ENCODE peak calls at places on chromosomes 1 and 21, in eight cellular contexts. K is heart left ventricle, T is GM12878, C is body of pancreas, D is gastrocnemius medialis, V is HCT116, L is upper lobe of left lung, J is HepG2. E is an unnamed sample. For H3K36me3, the result is how much of the 10 kb centered on the place peaks cover.

GRCh38 chr1:245876586-245876985 is 630.5 kb downstream of the SMYD3 start:
- ATAC-seq in K (no peak), T (no peak), C (no peak), D (no peak), V (no peak), L (no peak), J (no peak), E (no peak)

GRCh38 chr1:158011714-158012113 is 18.3 kb downstream of the KIRREL1 start:
- ATAC-seq in K (peak), T (no peak), C (no peak), D (no peak), V (no peak), L (no peak), J (no peak), E (no peak)

GRCh38 chr1:107499139-107499744 is 358.4 kb downstream of the NTNG1 start:
- ATAC-seq in K (no peak), T (peak), C (no peak), D (no peak), V (no peak), L (no peak), J (no peak), E (no peak)

GRCh38 chr1:3312894-3313578 is 141.4 kb upstream of the ARHGEF16 start:
- ATAC-seq in K (peak), T (no peak), C (peak), D (peak), V (peak), L (peak), J (peak), E (peak)

GRCh38 chr1:24575905-24576587 is 20.2 kb downstream of the NCMAP start:
- ATAC-seq in K (no peak), T (no peak), C (peak), D (no peak), V (no peak), L (no peak), J (peak), E (no peak)

GRCh38 chr1:231075020-231075419 is 35.0 kb upstream of the FAM89A start:
- ATAC-seq in K (no peak), T (no peak), C (peak), D (no peak), V (no peak), L (no peak), J (no peak), E (no peak)

GRCh38 chr1:10965621-10966226 is 46.7 kb upstream of the TARDBP start:
- ATAC-seq in K (peak), T (peak), C (no peak), D (no peak), V (no peak), L (peak), J (no peak), E (no peak)

GRCh38 chr1:186925881-186926676 is 97.3 kb downstream of the PLA2G4A start:
- ATAC-seq in K (peak), T (no peak), C (no peak), D (no peak), V (no peak), L (peak), J (no peak), E (peak)

GRCh38 chr21:28776251-28776650 is 216.4 kb downstream of the LTN1 start:
- ATAC-seq in K (no peak), T (no peak), C (no peak), D (no peak), V (no peak), L (no peak), J (no peak), E (no peak)

GRCh38 chr21:28872218-28872617 is 120.5 kb downstream of the LTN1 start:
- ATAC-seq in K (no peak), T (no peak), C (no peak), D (no peak), V (no peak), L (no peak), J (no peak), E (no peak)

GRCh38 chr1:25477448-25478034 is 46.8 kb downstream of the MACO1 start:
- ATAC-seq in K (no peak), T (peak), C (no peak), D (no peak), V (no peak), L (no peak), J (no peak), E (no peak)

GRCh38 chr1:31505884-31506497 is 70.3 kb upstream of the TINAGL1 start:
- ATAC-seq in K (no peak), T (peak), C (no peak), D (no peak), V (no peak), L (no peak), J (no peak), E (no peak)

GRCh38 chr1:59892836-59893811 is 33.4 kb downstream of the CYP2J2 start:
- ATAC-seq in K (no peak), T (no peak), C (peak), D (no peak), V (no peak), L (peak), J (no peak), E (no peak)

GRCh38 chr1:24641646-24642151 is 1.4 kb upstream of the SRRM1 start:
- ATAC-seq in K (no peak), T (no peak), C (no peak), D (no peak), V (no peak), L (no peak), J (no peak), E (no peak)

GRCh38 chr21:36820176-36821031 is 121.5 kb downstream of the SIM2 start:
- ATAC-seq in K (no peak), T (no peak), C (no peak), D (no peak), V (no peak), L (no peak), J (no peak), E (no peak)

GRCh38 chr1:89666640-89667039 is 33.7 kb downstream of the LRRC8C start:
- ATAC-seq in K (no peak), T (no peak), C (no peak), D (no peak), V (no peak), L (no peak), J (no peak), E (no peak)

GRCh38 chr1:67825596-67825995 is 7.7 kb downstream of the GNG12 start:
- ATAC-seq in K (no peak), T (no peak), C (no peak), D (no peak), V (no peak), L (no peak), J (no peak), E (no peak)

GRCh38 chr1:71603044-71603776 is 522.4 kb upstream of the ZRANB2 start:
- ATAC-seq in K (no peak), T (no peak), C (no peak), D (no peak), V (no peak), L (no peak), J (no peak), E (no peak)

GRCh38 chr1:99877568-99877967 is 27.4 kb downstream of the AGL start:
- ATAC-seq in K (no peak), T (no peak), C (no peak), D (no peak), V (no peak), L (no peak), J (no peak), E (no peak)

GRCh38 chr1:145886390-145886789 is 724 bp upstream of the ANKRD35 start:
- ATAC-seq in K (peak), T (no peak), C (no peak), D (no peak), V (peak), L (no peak), J (peak), E (peak)

GRCh38 chr1:13828454-13829151 is 128.6 kb downstream of the PRDM2 start:
- ATAC-seq in K (peak), T (peak), C (peak), D (peak), V (peak), L (peak), J (peak), E (peak)

GRCh38 chr21:41926068-41926806 is 27.6 kb downstream of the C2CD2 start:
- ATAC-seq in K (peak), T (peak), C (peak), D (peak), V (no peak), L (peak), J (peak), E (peak)

GRCh38 chr1:228085287-228085926 is 2.9 kb downstream of the ARF1 start:
- ATAC-seq in K (no peak), T (no peak), C (no peak), D (no peak), V (no peak), L (peak), J (peak), E (no peak)

GRCh38 chr1:44249543-44249942 is 36.3 kb downstream of the DMAP1 start:
- ATAC-seq in K (peak), T (no peak), C (no peak), D (no peak), V (peak), L (no peak), J (peak), E (no peak)

GRCh38 chr1:54970901-54971300 is 9.5 kb upstream of the TMEM61 start:
- ATAC-seq in K (no peak), T (peak), C (no peak), D (no peak), V (peak), L (no peak), J (no peak), E (no peak)

GRCh38 chr1:184838374-184838995 is 83.8 kb upstream of the EDEM3 start:
- ATAC-seq in K (peak), T (no peak), C (peak), D (peak), V (no peak), L (peak), J (no peak), E (peak)

GRCh38 chr1:166166400-166166699 is 451 bp downstream of the FAM78B start:
- ATAC-seq in K (no peak), T (no peak), C (no peak), D (peak), V (peak), L (no peak), J (no peak), E (peak)

GRCh38 chr1:246091477-246091876 is 415.6 kb downstream of the SMYD3 start:
- ATAC-seq in K (no peak), T (no peak), C (no peak), D (no peak), V (no peak), L (no peak), J (no peak), E (no peak)

GRCh38 chr1:202154766-202155477 is 5.5 kb downstream of the PTPN7 start:
- ATAC-seq in K (peak), T (peak), C (peak), D (peak), V (peak), L (peak), J (peak), E (no peak)

GRCh38 chr1:167720965-167721616 is 691 bp upstream of the MPZL1 start:
- ATAC-seq in K (peak), T (peak), C (no peak), D (peak), V (peak), L (peak), J (peak), E (no peak)

GRCh38 chr1:228341450-228341813 is 65.2 kb downstream of the TRIM11 start:
- ATAC-seq in K (no peak), T (no peak), C (no peak), D (no peak), V (no peak), L (no peak), J (no peak), E (no peak)

GRCh38 chr1:24186031-24186710 is 918 bp downstream of the IFNLR1 start:
- ATAC-seq in K (no peak), T (no peak), C (no peak), D (no peak), V (no peak), L (no peak), J (peak), E (no peak)

GRCh38 chr1:202122639-202123335 is at the start of gene GPR37L1:
- ATAC-seq in K (peak), T (no peak), C (peak), D (peak), V (peak), L (peak), J (peak), E (peak)

GRCh38 chr1:42420911-42421585 is 34.8 kb downstream of the ZMYND12 start:
- ATAC-seq in K (peak), T (no peak), C (peak), D (no peak), V (no peak), L (peak), J (no peak), E (peak)

DNA sequence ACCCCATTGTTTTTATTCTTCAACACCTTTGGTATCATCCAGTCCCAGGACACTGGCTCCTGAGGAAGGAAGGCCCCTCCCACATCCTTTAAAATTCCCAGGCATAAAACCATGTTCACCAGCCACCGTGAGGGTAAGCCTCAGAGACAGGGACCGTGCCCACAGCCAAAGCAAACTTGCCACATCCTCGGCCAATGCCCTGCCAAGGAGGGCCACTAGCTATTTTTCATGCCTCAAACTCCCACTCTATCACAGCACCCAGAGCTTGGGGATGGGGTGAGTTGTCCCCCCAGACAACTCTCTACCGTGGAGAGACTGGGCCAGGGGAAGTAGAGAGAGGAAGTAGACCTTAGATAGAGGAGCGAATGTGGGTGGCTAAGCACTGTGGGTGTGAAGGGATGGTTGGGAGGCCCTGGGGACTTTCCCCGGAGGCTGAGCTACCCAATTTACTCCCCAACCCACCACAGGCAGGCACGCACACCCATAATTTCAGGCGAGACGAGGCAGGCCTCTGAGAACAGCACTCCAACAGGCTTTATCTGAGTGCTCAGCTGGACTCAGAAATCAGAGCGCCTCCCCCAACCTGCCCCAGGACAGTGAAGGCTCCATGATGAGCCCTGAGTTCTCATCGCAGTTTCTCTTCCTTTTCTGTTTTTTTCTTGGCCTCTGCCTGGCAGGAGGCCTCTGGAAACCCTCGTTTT is 15.9 kb upstream of the BTG2 start:
- ATAC-seq in K (peak), T (peak), C (no peak), D (no peak), V (no peak), L (peak), J (peak), E (no peak)
- TF ChIP-seq POLR2A in K (no peak), T (peak), C (no peak), D (no peak), V (no peak), L (no peak), J (no peak), E (no peak)

GRCh38 chr1:50747394-50747793 is 212.7 kb downstream of the FAF1 start:
- ATAC-seq in K (no peak), T (no peak), C (no peak), D (no peak), V (no peak), L (no peak), J (no peak), E (no peak)

GRCh38 chr1:50750021-50750619 is 209.9 kb downstream of the FAF1 start:
- ATAC-seq in K (no peak), T (peak), C (no peak), D (no peak), V (peak), L (no peak), J (no peak), E (no peak)
- H3K27ac ChIP-seq in K (no peak), T (no peak), C (no peak), D (no peak), V (no peak), L (no peak), J (no peak), E (no peak)

GRCh38 chr1:1256956-1257871 is 10.7 kb upstream of the C1QTNF12 start:
- ATAC-seq in K (no peak), T (no peak), C (no peak), D (no peak), V (no peak), L (no peak), J (no peak), E (no peak)
- H3K36me3 ChIP-seq in K (under half), T (under half), C (under half), D (half or more), V (under half), L (half or more), J (under half), E (under half)

DNA sequence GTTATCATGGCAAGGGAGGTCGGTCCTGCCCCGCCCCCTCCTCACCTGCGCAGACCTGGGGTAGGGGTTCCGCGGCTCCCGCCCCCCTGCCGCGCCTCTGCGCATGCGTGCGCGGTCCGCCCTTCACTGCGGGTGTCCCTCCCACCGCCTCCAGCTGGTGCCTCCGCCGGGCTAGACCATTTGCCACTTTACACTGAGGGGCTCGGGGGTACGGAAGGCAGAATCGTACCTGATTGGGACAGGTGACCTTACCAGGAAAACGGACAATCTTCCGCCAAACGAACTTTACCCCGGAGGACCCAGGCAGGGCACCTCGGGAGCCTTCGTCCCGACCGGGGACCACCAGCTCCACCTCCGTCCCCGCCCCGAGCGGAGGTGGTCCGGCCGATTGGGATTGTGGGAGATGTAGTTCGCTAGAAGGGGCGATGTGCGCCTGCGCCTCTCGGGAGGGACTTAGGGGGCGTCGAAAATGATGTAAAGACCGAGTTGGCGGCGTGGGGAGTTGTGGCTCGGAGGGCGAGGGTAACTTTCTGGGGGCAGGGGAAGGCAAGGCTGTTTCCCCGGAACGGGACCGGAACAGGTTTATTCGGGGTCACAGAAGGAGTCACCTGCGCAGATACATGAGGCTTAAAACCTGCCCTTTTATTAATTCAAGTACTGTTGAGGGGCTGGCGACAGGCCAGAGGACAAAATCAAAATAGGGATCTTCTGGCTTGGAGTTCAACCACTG is at the start of gene DNAJC28:
- ATAC-seq in K (peak), T (peak), C (peak), D (peak), V (peak), L (peak), J (peak), E (peak)
- TF ChIP-seq POLR2A in K (peak), T (peak), C (peak), D (peak), V (peak), L (peak), J (peak), E (no peak)

GRCh38 chr1:210371916-210372315 is 43.2 kb downstream of the HHAT start:
- ATAC-seq in K (no peak), T (no peak), C (no peak), D (no peak), V (no peak), L (no peak), J (no peak), E (no peak)

GRCh38 chr1:210373628-210373877 is 44.9 kb downstream of the HHAT start:
- ATAC-seq in K (no peak), T (no peak), C (no peak), D (no peak), V (no peak), L (no peak), J (no peak), E (no peak)

GRCh38 chr1:210373878-210374599 is 45.3 kb downstream of the HHAT start:
- ATAC-seq in K (peak), T (peak), C (peak), D (no peak), V (peak), L (peak), J (peak), E (peak)

GRCh38 chr1:210372931-210373627 is 44.4 kb downstream of the HHAT start:
- ATAC-seq in K (no peak), T (peak), C (no peak), D (no peak), V (no peak), L (no peak), J (no peak), E (no peak)

DNA sequence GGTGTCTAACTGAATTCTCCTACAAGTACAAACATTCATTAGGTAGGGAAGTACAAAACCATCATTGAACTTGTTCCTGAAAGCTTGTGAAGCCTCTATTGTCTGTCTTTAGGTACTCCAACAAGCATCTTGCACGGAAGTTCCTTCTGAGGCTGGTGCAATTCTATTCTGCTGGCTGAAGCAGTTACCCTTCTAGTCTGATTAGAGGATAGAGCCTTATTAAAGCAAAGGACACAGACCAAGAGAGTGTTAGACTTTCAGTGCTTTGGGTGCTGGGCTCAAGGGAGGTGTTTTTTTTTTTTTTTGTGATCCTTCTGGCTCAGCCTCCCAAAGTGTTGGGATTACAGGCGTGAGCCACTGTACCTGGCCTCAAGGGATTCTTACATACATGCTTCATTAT is 43.8 kb downstream of the HHAT start:
- ATAC-seq in K (no peak), T (no peak), C (no peak), D (no peak), V (no peak), L (no peak), J (no peak), E (no peak)
- H3K27ac ChIP-seq in K (no peak), T (no peak), C (no peak), D (no peak), V (no peak), L (no peak), J (peak), E (no peak)

GRCh38 chr21:46643379-46644177 is 8.1 kb downstream of the PRMT2 start:
- ATAC-seq in K (no peak), T (no peak), C (no peak), D (no peak), V (no peak), L (no peak), J (no peak), E (no peak)
- H3K36me3 ChIP-seq in K (under half), T (under half), C (under half), D (under half), V (under half), L (half or more), J (half or more), E (under half)

DNA sequence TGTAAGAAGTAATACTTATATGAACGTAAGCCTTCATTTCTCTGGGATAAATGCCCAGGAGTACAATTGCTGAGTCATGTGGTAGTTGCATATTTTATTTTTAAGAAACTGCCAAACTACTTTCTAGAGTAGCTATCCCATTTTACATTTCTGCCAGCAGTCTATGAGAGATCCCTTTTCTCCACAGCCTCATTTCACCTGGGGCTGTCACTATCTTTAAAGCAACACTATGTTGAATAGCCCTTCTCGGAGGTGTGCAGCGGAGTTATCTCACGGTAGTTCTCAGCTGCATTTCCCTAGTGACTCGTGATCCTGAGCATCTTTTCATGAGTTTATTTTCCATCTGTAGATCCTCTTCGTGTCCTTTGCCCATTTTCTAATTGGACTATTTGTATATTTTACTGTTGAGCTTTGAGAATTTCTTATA is 93.4 kb downstream of the ADARB1 start:
- ATAC-seq in K (no peak), T (no peak), C (no peak), D (peak), V (no peak), L (no peak), J (no peak), E (peak)
- TF ChIP-seq POLR2A in K (no peak), T (no peak), C (no peak), D (no peak), V (no peak), L (no peak), J (no peak), E (no peak)